ENCODE peak calls at places on chromosomes 1 and 21, in nine cellular contexts. H is left lung, C is heart left ventricle, E is OCI-LY7, M is astrocyte, Q is left ventricle myocardium inferior, U is transverse colon, W is Karpas-422, G is breast epithelium. P is an unnamed sample. For H3K4me1, the result is how much of the 10 kb centered on the place peaks cover.

GRCh38 chr1:229843627-229844238 is 217.7 kb downstream of the URB2 start:
- DNase-seq in U (peak), H (no peak), W (no peak), G (no peak), E (peak), M (no peak), C (no peak), Q (peak), P (peak)

GRCh38 chr1:25641931-25642611 is 25.5 kb downstream of the MAN1C1 start:
- DNase-seq in H (no peak), W (no peak), Q (no peak), U (no peak), M (peak), G (no peak), C (no peak), E (no peak), P (no peak)

GRCh38 chr1:99539131-99539530 is 106.8 kb upstream of the PALMD start:
- DNase-seq in M (no peak), C (no peak), E (no peak), W (no peak), Q (no peak), G (no peak), H (no peak), U (no peak), P (no peak)

GRCh38 chr1:201361652-201362504 is 15.6 kb downstream of the TNNT2 start:
- DNase-seq in G (no peak), E (peak), Q (peak), W (peak), C (no peak), U (peak), M (no peak), H (peak), P (peak)

GRCh38 chr1:173113015-173113741 is 62.4 kb upstream of the TNFSF18 start:
- DNase-seq in W (no peak), M (peak), E (no peak), U (no peak), Q (no peak), H (no peak), C (no peak), G (no peak), P (no peak)

GRCh38 chr1:68276448-68276847 is 44.1 kb upstream of the WLS start:
- DNase-seq in U (no peak), M (no peak), W (no peak), G (no peak), C (no peak), Q (no peak), H (no peak), E (no peak), P (no peak)

GRCh38 chr21:35520302-35520701 is 471.2 kb upstream of the RUNX1 start:
- DNase-seq in E (no peak), H (no peak), Q (no peak), M (no peak), U (no peak), W (no peak), C (no peak), G (no peak), P (no peak)

GRCh38 chr1:51192213-51192843 is 43.7 kb upstream of the RNF11 start:
- DNase-seq in E (peak), W (peak), H (no peak), U (peak), M (peak), C (peak), Q (peak), G (peak), P (peak)

GRCh38 chr1:23452011-23452411 is 27.5 kb upstream of the TCEA3 start:
- DNase-seq in E (no peak), M (peak), W (no peak), U (peak), H (peak), Q (no peak), C (no peak), G (peak), P (peak)

GRCh38 chr21:18940791-18941190 is 537.2 kb upstream of the TMPRSS15 start:
- DNase-seq in Q (no peak), H (no peak), E (no peak), W (no peak), C (no peak), M (no peak), U (no peak), G (no peak), P (no peak)

GRCh38 chr1:234967121-234967520 is 161.5 kb downstream of the TOMM20 start:
- DNase-seq in C (no peak), Q (no peak), M (no peak), G (no peak), W (no peak), U (no peak), H (peak), E (no peak), P (no peak)

GRCh38 chr21:44773291-44773932 is 28.2 kb downstream of the UBE2G2 start:
- DNase-seq in W (no peak), Q (no peak), E (no peak), C (no peak), G (no peak), U (no peak), H (no peak), M (no peak), P (no peak)

GRCh38 chr1:174149216-174149615 is 10.1 kb upstream of the RABGAP1L start:
- DNase-seq in M (no peak), Q (no peak), W (no peak), C (no peak), G (no peak), E (no peak), U (no peak), H (no peak), P (no peak)

GRCh38 chr1:13583964-13584791 is 546 bp downstream of the PDPN start:
- DNase-seq in G (peak), M (peak), W (no peak), H (no peak), Q (peak), C (peak), U (no peak), E (no peak), P (no peak)

GRCh38 chr1:212597495-212597894 is 11.1 kb upstream of the ATF3 start:
- DNase-seq in H (no peak), E (no peak), G (no peak), U (no peak), C (no peak), M (no peak), Q (no peak), W (no peak), P (no peak)

GRCh38 chr1:201155354-201155753 is 1.1 kb upstream of the TMEM9 start:
- DNase-seq in M (no peak), U (no peak), Q (no peak), W (no peak), E (no peak), C (no peak), H (no peak), G (no peak), P (no peak)

GRCh38 chr1:36910281-36910725 is 124.0 kb downstream of the GRIK3 start:
- DNase-seq in W (no peak), C (no peak), G (no peak), Q (no peak), E (peak), U (no peak), M (no peak), H (no peak), P (no peak)

GRCh38 chr1:27517907-27518718 is 28.1 kb upstream of the WASF2 start:
- DNase-seq in Q (no peak), U (peak), G (no peak), C (no peak), H (no peak), E (no peak), W (no peak), M (no peak), P (peak)

GRCh38 chr1:40014812-40015594 is 25.5 kb upstream of the CAP1 start:
- DNase-seq in H (no peak), U (no peak), E (no peak), G (no peak), C (no peak), Q (no peak), W (no peak), M (peak), P (no peak)

GRCh38 chr1:66951513-66951912 is 26.7 kb downstream of the MIER1 start:
- DNase-seq in U (no peak), E (no peak), M (peak), G (no peak), H (no peak), W (no peak), C (no peak), Q (no peak), P (no peak)

GRCh38 chr21:34775793-34776192 is 107.0 kb downstream of the CLIC6 start:
- DNase-seq in Q (no peak), C (no peak), E (no peak), U (no peak), M (peak), H (no peak), W (no peak), G (peak), P (no peak)

GRCh38 chr21:46559291-46559983 is 45.4 kb downstream of the S100B start:
- DNase-seq in H (no peak), Q (no peak), W (peak), E (peak), M (no peak), C (no peak), U (no peak), G (no peak), P (no peak)

GRCh38 chr1:145995964-145996432 is 381 bp downstream of the TXNIP start:
- DNase-seq in G (no peak), E (no peak), U (no peak), H (no peak), Q (no peak), M (no peak), C (peak), W (no peak), P (no peak)

GRCh38 chr21:39051561-39051949 is 131.7 kb downstream of the PSMG1 start:
- DNase-seq in E (no peak), U (no peak), M (peak), C (no peak), G (no peak), Q (no peak), W (no peak), H (no peak), P (no peak)

GRCh38 chr1:101187287-101187686 is 49.5 kb upstream of the S1PR1 start:
- DNase-seq in U (no peak), W (no peak), H (no peak), Q (no peak), M (no peak), C (no peak), E (no peak), G (no peak), P (no peak)

GRCh38 chr1:39146681-39147080 is 57.8 kb upstream of the MACF1 start:
- DNase-seq in W (no peak), C (no peak), G (no peak), E (no peak), H (no peak), M (no peak), Q (no peak), U (no peak), P (no peak)

GRCh38 chr1:18394563-18395156 is 86.1 kb upstream of the KLHDC7A start:
- DNase-seq in G (no peak), W (no peak), H (no peak), U (no peak), Q (no peak), C (no peak), M (no peak), E (no peak), P (no peak)

GRCh38 chr1:199264911-199265310 is 626.1 kb downstream of the PTPRC start:
- DNase-seq in G (no peak), M (no peak), Q (no peak), U (no peak), H (no peak), C (no peak), E (no peak), W (no peak), P (no peak)

DNA sequence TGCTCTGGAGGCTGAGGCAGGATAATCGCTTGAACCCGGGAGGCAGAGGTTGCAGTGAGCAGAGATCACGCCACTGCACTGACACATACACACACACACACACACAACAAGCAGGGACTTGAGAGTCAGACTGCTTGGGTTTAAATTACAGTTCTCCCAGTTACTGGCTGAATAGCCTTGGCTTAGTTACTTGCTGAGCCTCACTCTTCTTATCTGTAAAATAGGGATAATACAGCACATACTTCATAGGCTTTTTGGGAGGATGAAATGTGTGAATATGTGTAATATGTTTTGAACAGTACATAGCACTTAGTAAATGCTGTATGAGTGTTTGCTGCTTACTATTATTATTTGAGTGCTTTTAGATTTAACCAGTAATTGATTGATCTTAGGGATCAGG is 23.8 kb downstream of the CDC42 start:
- DNase-seq in Q (no peak), E (no peak), C (no peak), W (no peak), H (no peak), M (no peak), U (no peak), G (no peak), P (no peak)
- H3K4me1 ChIP-seq in Q (half or more), E (under half), C (half or more), W (half or more), H (under half), M (under half), U (under half), G (under half), P (under half)

GRCh38 chr1:179816196-179816960 is 61.2 kb downstream of the TOR1AIP2 start:
- DNase-seq in U (no peak), Q (peak), H (no peak), W (no peak), E (no peak), M (peak), G (no peak), C (peak), P (no peak)

GRCh38 chr1:179817056-179817455 is 60.5 kb downstream of the TOR1AIP2 start:
- DNase-seq in U (no peak), H (no peak), M (no peak), E (no peak), G (no peak), W (no peak), Q (no peak), C (no peak), P (no peak)

GRCh38 chr1:179818260-179818659 is 59.3 kb downstream of the TOR1AIP2 start:
- DNase-seq in E (no peak), H (no peak), Q (no peak), M (no peak), C (no peak), W (no peak), U (no peak), G (no peak), P (no peak)

GRCh38 chr1:179818743-179819173 is 58.8 kb downstream of the TOR1AIP2 start:
- DNase-seq in W (no peak), E (no peak), M (no peak), C (no peak), G (no peak), U (no peak), H (no peak), Q (peak), P (no peak)

DNA sequence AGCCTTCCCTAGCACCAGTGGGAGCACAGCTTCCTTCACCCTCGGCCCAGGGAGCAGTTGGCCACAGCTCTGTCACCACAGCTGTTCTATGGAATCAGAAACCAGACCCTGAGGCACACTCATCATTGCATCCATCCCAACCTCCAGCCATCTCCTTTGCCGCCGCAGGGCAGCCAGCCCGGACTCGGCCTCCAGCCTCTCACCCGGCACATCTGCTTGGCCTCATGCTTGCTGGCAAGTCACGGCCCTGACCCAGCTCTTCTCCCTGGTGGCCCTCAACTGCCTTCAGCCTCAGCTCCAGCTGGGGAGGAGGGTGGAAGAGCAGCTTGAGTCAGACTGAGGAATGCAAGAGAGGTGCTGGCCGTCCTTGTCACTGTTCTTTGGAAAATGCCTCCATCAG is 59.8 kb downstream of the TOR1AIP2 start:
- DNase-seq in U (no peak), H (no peak), Q (peak), G (no peak), C (peak), M (no peak), W (no peak), E (no peak), P (no peak)
- H3K4me1 ChIP-seq in U (under half), H (under half), Q (under half), G (under half), C (under half), M (under half), W (under half), E (under half), P (under half)

DNA sequence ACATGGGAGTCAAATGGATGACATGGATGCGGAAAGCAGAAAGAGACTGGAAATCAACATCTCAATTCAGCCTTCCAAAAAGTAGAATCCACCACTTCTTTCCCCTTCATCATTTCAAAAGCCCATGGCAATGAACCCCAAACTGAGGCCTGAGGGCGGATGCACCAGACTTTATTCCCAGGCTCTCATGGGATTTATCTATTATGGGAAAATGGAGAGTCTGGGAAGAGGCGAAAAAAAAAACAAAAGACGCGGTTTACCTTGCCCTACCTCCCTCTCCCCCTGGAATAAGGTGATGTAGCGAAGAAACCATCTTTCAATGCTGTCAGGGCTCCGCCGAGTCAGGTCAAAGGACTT is 624 bp downstream of the KIFAP3 start:
- DNase-seq in Q (no peak), W (no peak), G (no peak), C (no peak), H (no peak), E (no peak), U (no peak), M (no peak), P (no peak)
- H3K4me1 ChIP-seq in Q (under half), W (under half), G (under half), C (under half), H (under half), E (under half), U (under half), M (under half), P (under half)

DNA sequence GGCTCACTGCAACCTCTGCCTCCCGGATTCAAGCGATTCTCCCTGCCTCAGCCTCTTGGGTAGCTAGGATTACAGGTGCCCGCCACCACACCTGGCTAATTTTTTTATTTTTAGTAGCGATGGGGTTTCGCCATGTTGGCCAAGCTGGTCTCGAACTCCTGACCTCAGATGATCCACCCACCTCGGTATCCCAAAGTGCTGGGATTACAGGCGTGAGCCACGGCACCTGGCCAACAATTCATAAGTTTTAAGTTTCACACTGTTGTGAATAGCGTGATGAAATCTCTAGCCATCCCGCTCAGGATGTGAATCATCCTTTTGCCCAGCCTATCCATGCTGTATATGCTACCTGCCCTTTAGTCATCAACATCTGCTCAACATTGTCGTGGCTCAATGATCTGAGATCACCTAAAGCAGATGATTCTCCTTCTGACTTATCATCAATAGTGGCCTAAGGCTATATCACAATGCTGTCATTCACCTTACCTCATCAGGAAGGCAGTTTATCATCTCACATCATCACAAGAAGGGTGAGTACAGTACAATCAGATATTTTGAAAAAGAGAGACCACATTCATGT is 2.6 kb downstream of the PFDN2 start:
- DNase-seq in U (no peak), Q (no peak), G (no peak), C (no peak), W (no peak), E (no peak), M (peak), H (no peak), P (no peak)
- H3K4me1 ChIP-seq in U (under half), Q (half or more), G (under half), C (half or more), W (half or more), E (half or more), M (under half), H (under half), P (under half)

GRCh38 chr1:246582301-246583055 is 16.2 kb downstream of the CNST start:
- DNase-seq in E (no peak), C (no peak), U (peak), G (no peak), Q (no peak), H (no peak), M (no peak), W (no peak), P (peak)

GRCh38 chr1:246583056-246583440 is 16.8 kb downstream of the CNST start:
- DNase-seq in U (no peak), C (no peak), M (no peak), Q (no peak), E (no peak), H (no peak), G (no peak), W (no peak), P (no peak)

GRCh38 chr1:246577720-246578106 is 11.5 kb downstream of the CNST start:
- DNase-seq in E (no peak), M (peak), C (no peak), W (no peak), G (no peak), H (no peak), Q (no peak), U (no peak), P (no peak)

GRCh38 chr1:246579818-246580217 is 13.6 kb downstream of the CNST start:
- DNase-seq in H (no peak), G (no peak), U (no peak), W (peak), M (no peak), Q (no peak), E (peak), C (no peak), P (no peak)

GRCh38 chr1:246580497-246581047 is 14.3 kb downstream of the CNST start:
- DNase-seq in H (no peak), Q (no peak), W (no peak), E (no peak), M (no peak), U (peak), G (no peak), C (no peak), P (no peak)
- H3K4me1 ChIP-seq in H (under half), Q (half or more), W (half or more), E (under half), M (under half), U (under half), G (under half), C (half or more), P (under half)

DNA sequence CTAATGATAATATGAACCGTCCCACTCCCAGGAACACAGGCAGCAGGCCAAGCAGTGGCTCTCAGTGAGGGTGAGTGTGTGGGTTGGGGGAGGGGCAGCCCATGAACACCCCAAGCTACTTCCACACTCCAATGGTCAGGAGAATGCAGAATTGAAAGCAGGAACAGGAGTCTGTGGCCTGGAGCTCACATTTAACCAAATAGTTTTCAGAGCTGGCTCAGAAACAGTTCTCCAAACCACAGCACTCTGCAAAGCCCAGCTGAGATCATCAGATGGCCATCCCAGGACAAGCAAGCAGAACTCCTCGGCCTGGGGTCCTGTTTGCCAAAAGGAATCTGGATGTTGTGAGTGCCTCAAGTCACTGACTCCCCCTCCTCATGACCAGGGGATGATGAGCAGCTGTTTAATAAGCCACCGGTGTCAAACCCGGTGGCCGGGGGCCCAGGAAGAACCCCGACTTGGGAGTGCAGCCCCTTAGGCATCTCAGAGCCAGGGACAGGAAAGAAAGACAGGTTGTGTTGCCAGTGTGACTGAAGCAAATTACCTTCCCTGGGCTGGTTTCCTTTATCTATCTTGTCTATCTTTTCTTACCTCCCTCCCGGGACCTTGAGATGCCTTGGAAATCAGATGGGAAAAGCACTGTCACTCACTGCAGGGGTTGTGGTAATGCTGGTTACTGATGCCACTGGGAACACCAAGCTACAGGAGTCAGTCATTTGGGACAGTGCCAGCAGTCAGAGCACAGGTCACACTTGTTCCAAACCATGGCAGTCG is 20.4 kb downstream of the DEGS1 start:
- DNase-seq in H (no peak), Q (peak), G (peak), M (peak), C (peak), W (peak), U (peak), E (peak), P (peak)
- H3K4me1 ChIP-seq in H (under half), Q (under half), G (under half), M (under half), C (under half), W (under half), U (under half), E (under half), P (under half)